ENCODE peak calls at places on chromosomes 13 and 19, in six cellular contexts. W is GF-D8; L is B cell; F is NCI-H187; J is stimulated activated CD4-positive, alpha-beta T cell treated with anti-CD3 and anti-CD28 coated beads, Interleukin-12 subunit alpha, Interleukin-12 subunit beta, amount 100 ng/mL, for 48 hours; B is kidney epithelial cell. U is an unnamed sample.
A peak's percentile ranks its signal among the peaks of the same experiment; 100 is the strongest.

GRCh38 chr13:73284475-73284874 is 225.7 kb downstream of the KLF5 start:
- DNase-seq in B (no peak), F (no peak), J (no peak), W (no peak), L (no peak), U (no peak)

GRCh38 chr13:58300224-58300623 is 668.7 kb downstream of the PCDH17 start:
- DNase-seq in J (no peak), L (no peak), F (no peak), B (no peak), W (no peak), U (no peak)

GRCh38 chr19:39745645-39746044 is 7.8 kb upstream of the CLC start:
- DNase-seq in W (peak; percentile 39), J (no peak), F (no peak), L (no peak), B (no peak), U (no peak)

GRCh38 chr19:51903192-51903591 is 1.6 kb downstream of the ZNF649 start:
- DNase-seq in F (no peak), B (no peak), L (no peak), J (no peak), W (no peak), U (no peak)

GRCh38 chr13:30892966-30893365 is 13.1 kb upstream of the MEDAG start:
- DNase-seq in W (no peak), B (no peak), F (no peak), J (peak; percentile 12), L (no peak), U (no peak)

GRCh38 chr13:84126671-84127171 is 244.4 kb upstream of the SLITRK1 start:
- DNase-seq in L (no peak), W (no peak), F (no peak), J (no peak), B (no peak), U (no peak)

GRCh38 chr19:46943150-46943946 is 76.3 kb upstream of the NPAS1 start:
- DNase-seq in F (no peak), B (no peak), W (no peak), L (no peak), J (no peak), U (no peak)

GRCh38 chr19:46287585-46287984 is 9.3 kb upstream of the HIF3A start:
- DNase-seq in L (no peak), W (no peak), F (no peak), J (no peak), B (no peak), U (no peak)

GRCh38 chr19:20513179-20513934 is 52.2 kb downstream of the ZNF737 start:
- DNase-seq in F (peak; percentile 8), B (no peak), J (no peak), W (no peak), L (no peak), U (no peak)

GRCh38 chr19:36488118-36488815 is 1.1 kb downstream of the ZNF566 start:
- DNase-seq in B (no peak), J (no peak), F (no peak), L (no peak), W (no peak), U (no peak)

GRCh38 chr19:47240561-47240960 is 9.6 kb upstream of the BBC3 start:
- DNase-seq in L (no peak), B (no peak), J (no peak), F (no peak), W (no peak), U (no peak)

GRCh38 chr13:70339738-70340137 is 231.5 kb upstream of the KLHL1 start:
- DNase-seq in B (no peak), W (no peak), F (no peak), J (no peak), L (no peak), U (peak; percentile 25)

GRCh38 chr13:27182844-27183497 is 11.4 kb upstream of the USP12 start:
- DNase-seq in L (no peak), J (no peak), W (no peak), F (no peak), B (peak; percentile 67), U (peak; percentile 24)